ENCODE peak calls at places on chromosome 15, in four cellular contexts. One of them, this sample, is unnamed.

GRCh38 chr15:32828507-32829186 is 110.8 kb downstream of the GREM1 start:
- DNase-seq in HepG2: no peak
- DNase-seq in A549: peak; percentile 83
- DNase-seq in WTC11: no peak
- DNase-seq in this sample: no peak

GRCh38 chr15:88912500-88912921 is 668 bp downstream of the MFGE8 start:
- DNase-seq in HepG2: no peak
- DNase-seq in A549: no peak
- DNase-seq in WTC11: no peak
- DNase-seq in this sample: peak; percentile 57

GRCh38 chr15:58329781-58330467 is 101.9 kb upstream of the LIPC start:
- DNase-seq in HepG2: no peak
- DNase-seq in A549: peak; percentile 35
- DNase-seq in WTC11: no peak
- DNase-seq in this sample: no peak

GRCh38 chr15:80620931-80621330 is 74.2 kb upstream of the ABHD17C start:
- DNase-seq in HepG2: no peak
- DNase-seq in A549: no peak
- DNase-seq in WTC11: no peak
- DNase-seq in this sample: no peak

GRCh38 chr15:99032935-99033334 is 25.3 kb upstream of the PGPEP1L start:
- DNase-seq in HepG2: no peak
- DNase-seq in A549: no peak
- DNase-seq in WTC11: no peak
- DNase-seq in this sample: no peak

GRCh38 chr15:99324082-99324620 is 72.9 kb downstream of the LRRC28 start:
- DNase-seq in HepG2: no peak
- DNase-seq in A549: peak; percentile 92
- DNase-seq in WTC11: no peak
- DNase-seq in this sample: no peak

GRCh38 chr15:62444104-62445027 is 279.3 kb upstream of the C2CD4B start:
- DNase-seq in HepG2: no peak
- DNase-seq in A549: no peak
- DNase-seq in WTC11: no peak
- DNase-seq in this sample: no peak

GRCh38 chr15:65303687-65304392 is 637 bp upstream of the RNU5B-1 start:
- DNase-seq in HepG2: peak; percentile 50
- DNase-seq in A549: peak; percentile 80
- DNase-seq in WTC11: peak; percentile 67
- DNase-seq in this sample: no peak

GRCh38 chr15:40252438-40253178 is 13.7 kb downstream of the PAK6 start:
- DNase-seq in HepG2: no peak
- DNase-seq in A549: no peak
- DNase-seq in WTC11: peak; percentile 68
- DNase-seq in this sample: no peak

GRCh38 chr15:80107774-80108173 is 45.0 kb upstream of the FAH start:
- DNase-seq in HepG2: no peak
- DNase-seq in A549: no peak
- DNase-seq in WTC11: no peak
- DNase-seq in this sample: no peak

GRCh38 chr15:66586155-66586976 is 20.6 kb upstream of the LCTL start:
- DNase-seq in HepG2: no peak
- DNase-seq in A549: no peak
- DNase-seq in WTC11: no peak
- DNase-seq in this sample: no peak

GRCh38 chr15:33425149-33425548 is 114.4 kb downstream of the RYR3 start:
- DNase-seq in HepG2: no peak
- DNase-seq in A549: no peak
- DNase-seq in WTC11: no peak
- DNase-seq in this sample: no peak

GRCh38 chr15:69852482-69853275 is 245.0 kb downstream of the TLE3 start:
- DNase-seq in HepG2: no peak
- DNase-seq in A549: no peak
- DNase-seq in WTC11: no peak
- DNase-seq in this sample: no peak

GRCh38 chr15:88484781-88485246 is 17.3 kb downstream of the MRPS11 start:
- DNase-seq in HepG2: no peak
- DNase-seq in A549: no peak
- DNase-seq in WTC11: no peak
- DNase-seq in this sample: no peak

GRCh38 chr15:75371486-75371885 is 3.1 kb upstream of the MAN2C1 start:
- DNase-seq in HepG2: no peak
- DNase-seq in A549: no peak
- DNase-seq in WTC11: no peak
- DNase-seq in this sample: no peak

GRCh38 chr15:100892013-100892355 is 12.4 kb downstream of the ALDH1A3 start:
- DNase-seq in HepG2: no peak
- DNase-seq in A549: no peak
- DNase-seq in WTC11: no peak
- DNase-seq in this sample: no peak

GRCh38 chr15:74369084-74369745 is 1.8 kb upstream of the CYP11A1 start:
- DNase-seq in HepG2: no peak
- DNase-seq in A549: no peak
- DNase-seq in WTC11: peak; percentile 5
- DNase-seq in this sample: peak; percentile 37

GRCh38 chr15:95498956-95499355 is 831.5 kb upstream of the NR2F2 start:
- DNase-seq in HepG2: no peak
- DNase-seq in A549: no peak
- DNase-seq in WTC11: no peak
- DNase-seq in this sample: no peak

GRCh38 chr15:38707802-38708671 is 143.4 kb upstream of the RASGRP1 start:
- DNase-seq in HepG2: peak; percentile 39
- DNase-seq in A549: peak; percentile 57
- DNase-seq in WTC11: peak; percentile 36
- DNase-seq in this sample: peak; percentile 66

GRCh38 chr15:38708672-38709188 is 144.1 kb upstream of the RASGRP1 start:
- DNase-seq in HepG2: no peak
- DNase-seq in A549: no peak
- DNase-seq in WTC11: no peak
- DNase-seq in this sample: no peak

GRCh38 chr15:38702178-38702912 is 137.7 kb upstream of the RASGRP1 start:
- DNase-seq in HepG2: peak; percentile 44
- DNase-seq in A549: peak; percentile 26
- DNase-seq in WTC11: no peak
- DNase-seq in this sample: no peak

GRCh38 chr15:38706956-38707355 is 142.3 kb upstream of the RASGRP1 start:
- DNase-seq in HepG2: no peak
- DNase-seq in A549: no peak
- DNase-seq in WTC11: no peak
- DNase-seq in this sample: no peak

DNA sequence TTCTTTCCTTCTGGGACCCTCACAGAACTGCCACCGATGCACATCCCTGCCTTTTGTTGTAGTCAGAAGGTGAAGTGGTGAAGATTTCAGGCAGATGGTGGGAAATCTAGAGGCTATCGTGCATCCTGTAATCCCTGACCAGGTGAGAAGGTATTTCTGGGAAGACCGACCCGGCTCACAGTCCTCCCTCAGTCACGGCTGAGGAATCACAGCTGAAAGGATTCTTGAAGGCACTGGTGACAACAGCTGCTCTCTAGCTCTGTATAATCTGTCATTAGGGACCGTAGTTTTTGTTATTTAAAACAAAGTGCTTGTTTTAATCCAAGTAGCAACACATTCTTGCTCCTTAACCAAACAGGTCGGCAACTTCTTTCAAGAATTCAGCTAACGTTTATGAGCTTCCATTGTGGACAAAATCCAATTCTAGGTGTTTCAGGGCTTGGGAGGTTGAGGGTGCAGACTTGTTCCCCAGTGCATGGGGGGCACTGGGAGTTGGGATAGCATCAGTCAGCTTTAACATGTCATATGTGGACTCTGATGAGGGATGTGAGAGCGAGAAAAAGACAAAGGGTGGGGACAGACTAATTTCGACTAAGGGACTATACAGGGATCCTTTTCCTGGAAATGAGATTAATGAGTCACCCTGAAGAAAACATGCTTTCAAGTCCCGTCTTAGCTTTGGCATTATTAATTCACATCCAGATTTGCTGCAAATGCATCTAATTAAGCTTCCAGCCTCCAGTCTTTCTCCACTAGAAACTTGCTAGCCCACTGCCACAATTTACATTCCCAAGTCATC is 141.0 kb upstream of the RASGRP1 start:
- DNase-seq in HepG2: no peak
- DNase-seq in A549: no peak
- DNase-seq in WTC11: no peak
- DNase-seq in this sample: no peak
- TF ChIP-seq HMGXB4 in HepG2: no peak
- TF ChIP-seq HMGXB4 in A549: no peak
- TF ChIP-seq HMGXB4 in WTC11: no peak
- TF ChIP-seq HMGXB4 in this sample: no peak

GRCh38 chr15:84001037-84001436 is 234.5 kb upstream of the GOLGA6L4 start:
- DNase-seq in HepG2: no peak
- DNase-seq in A549: no peak
- DNase-seq in WTC11: no peak
- DNase-seq in this sample: no peak

GRCh38 chr15:84001655-84002054 is 233.9 kb upstream of the GOLGA6L4 start:
- DNase-seq in HepG2: no peak
- DNase-seq in A549: no peak
- DNase-seq in WTC11: no peak
- DNase-seq in this sample: no peak

GRCh38 chr15:83993591-83993990 is 242.0 kb upstream of the GOLGA6L4 start:
- DNase-seq in HepG2: no peak
- DNase-seq in A549: no peak
- DNase-seq in WTC11: no peak
- DNase-seq in this sample: no peak

GRCh38 chr15:83998486-83998885 is 237.1 kb upstream of the GOLGA6L4 start:
- DNase-seq in HepG2: no peak
- DNase-seq in A549: no peak
- DNase-seq in WTC11: no peak
- DNase-seq in this sample: no peak

GRCh38 chr15:83999396-84000120 is 236.0 kb upstream of the GOLGA6L4 start:
- DNase-seq in HepG2: no peak
- DNase-seq in A549: no peak
- DNase-seq in WTC11: no peak
- DNase-seq in this sample: no peak
- TF ChIP-seq HMGXB4 in HepG2: no peak
- TF ChIP-seq HMGXB4 in A549: no peak
- TF ChIP-seq HMGXB4 in WTC11: no peak
- TF ChIP-seq HMGXB4 in this sample: no peak

GRCh38 chr15:71118881-71119632 is 3.8 kb downstream of the THSD4 start:
- DNase-seq in HepG2: no peak
- DNase-seq in A549: no peak
- DNase-seq in WTC11: no peak
- DNase-seq in this sample: no peak
- TF ChIP-seq HMGXB4 in HepG2: no peak
- TF ChIP-seq HMGXB4 in A549: no peak
- TF ChIP-seq HMGXB4 in WTC11: no peak
- TF ChIP-seq HMGXB4 in this sample: no peak

GRCh38 chr15:25422021-25422420 is 16.8 kb downstream of the UBE3A start:
- DNase-seq in HepG2: no peak
- DNase-seq in A549: no peak
- DNase-seq in WTC11: no peak
- DNase-seq in this sample: no peak
- TF ChIP-seq HMGXB4 in HepG2: no peak
- TF ChIP-seq HMGXB4 in A549: no peak
- TF ChIP-seq HMGXB4 in WTC11: no peak
- TF ChIP-seq HMGXB4 in this sample: no peak

GRCh38 chr15:90441011-90441410 is 53.0 kb downstream of the IQGAP1 start:
- DNase-seq in HepG2: no peak
- DNase-seq in A549: no peak
- DNase-seq in WTC11: no peak
- DNase-seq in this sample: no peak

GRCh38 chr15:90437516-90437915 is 49.5 kb downstream of the IQGAP1 start:
- DNase-seq in HepG2: no peak
- DNase-seq in A549: no peak
- DNase-seq in WTC11: no peak
- DNase-seq in this sample: no peak

GRCh38 chr15:90436952-90437351 is 48.9 kb downstream of the IQGAP1 start:
- DNase-seq in HepG2: no peak
- DNase-seq in A549: no peak
- DNase-seq in WTC11: no peak
- DNase-seq in this sample: no peak

GRCh38 chr15:90442423-90442822 is 54.4 kb downstream of the IQGAP1 start:
- DNase-seq in HepG2: no peak
- DNase-seq in A549: no peak
- DNase-seq in WTC11: no peak
- DNase-seq in this sample: no peak

DNA sequence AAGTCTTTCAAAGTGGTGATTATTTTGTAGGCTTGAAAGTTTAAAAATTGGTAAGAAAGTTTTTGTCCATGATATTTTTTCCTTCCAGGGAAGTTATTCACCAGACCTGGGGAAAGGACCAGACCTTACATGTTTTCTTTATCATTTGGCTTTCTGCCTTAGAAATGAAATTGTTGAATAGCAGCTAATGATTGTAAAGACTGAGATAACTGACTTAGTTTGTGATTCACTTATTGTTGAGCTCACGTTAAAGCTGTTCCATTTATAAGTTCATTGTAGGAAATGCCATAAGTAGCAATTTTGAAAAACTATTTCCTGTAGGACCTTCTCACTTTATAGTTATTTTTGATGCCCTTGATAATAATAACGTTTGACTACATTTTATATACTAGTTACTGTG is 51.9 kb downstream of the IQGAP1 start:
- DNase-seq in HepG2: no peak
- DNase-seq in A549: no peak
- DNase-seq in WTC11: no peak
- DNase-seq in this sample: no peak
- TF ChIP-seq HMGXB4 in HepG2: no peak
- TF ChIP-seq HMGXB4 in A549: no peak
- TF ChIP-seq HMGXB4 in WTC11: no peak
- TF ChIP-seq HMGXB4 in this sample: no peak

GRCh38 chr15:90315276-90315982 is 36.7 kb upstream of the ZNF774 start:
- DNase-seq in HepG2: peak; percentile 30
- DNase-seq in A549: peak; percentile 64
- DNase-seq in WTC11: no peak
- DNase-seq in this sample: no peak

GRCh38 chr15:90320885-90321278 is 31.2 kb upstream of the ZNF774 start:
- DNase-seq in HepG2: no peak
- DNase-seq in A549: no peak
- DNase-seq in WTC11: no peak
- DNase-seq in this sample: no peak

GRCh38 chr15:90316139-90316538 is 35.9 kb upstream of the ZNF774 start:
- DNase-seq in HepG2: no peak
- DNase-seq in A549: no peak
- DNase-seq in WTC11: no peak
- DNase-seq in this sample: no peak

GRCh38 chr15:90320062-90320884 is 31.8 kb upstream of the ZNF774 start:
- DNase-seq in HepG2: peak; percentile 84
- DNase-seq in A549: peak; percentile 92
- DNase-seq in WTC11: peak; percentile 80
- DNase-seq in this sample: peak; percentile 92

DNA sequence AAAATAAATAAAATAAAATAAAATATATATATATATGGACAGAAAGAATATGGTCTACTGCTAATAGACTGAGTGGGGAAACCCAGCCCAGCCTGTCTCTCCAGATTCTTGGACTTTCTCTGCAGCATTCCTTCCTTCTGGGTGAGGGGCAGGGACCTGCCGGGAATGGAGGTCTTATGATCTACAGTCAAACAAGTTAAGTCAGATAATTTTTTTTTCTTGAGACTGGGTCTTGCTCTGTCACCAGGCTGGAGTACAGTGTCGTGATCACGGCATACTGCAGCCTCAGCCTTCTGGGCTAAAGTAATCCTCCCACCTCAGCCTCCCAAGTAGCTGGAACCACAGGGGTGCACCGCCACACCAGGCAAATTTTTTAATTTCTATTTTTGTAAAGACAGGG is 33.5 kb upstream of the ZNF774 start:
- DNase-seq in HepG2: no peak
- DNase-seq in A549: no peak
- DNase-seq in WTC11: no peak
- DNase-seq in this sample: no peak
- TF ChIP-seq HMGXB4 in HepG2: no peak
- TF ChIP-seq HMGXB4 in A549: no peak
- TF ChIP-seq HMGXB4 in WTC11: no peak
- TF ChIP-seq HMGXB4 in this sample: no peak

This sample was measured in K562.